ENCODE peak calls at places on chromosomes 5 and 9, in nine cellular contexts. One of them, this sample, is unnamed.

GRCh38 chr9:129202613-129203555 is 24.8 kb upstream of the IER5L start:
- DNase-seq in prostate gland: peak; percentile 73
- DNase-seq in vagina: no peak
- DNase-seq in transverse colon: peak; percentile 91
- DNase-seq in esophagus muscularis mucosa: peak; percentile 96
- DNase-seq in breast epithelium: peak; percentile 80
- DNase-seq in H1: no peak
- DNase-seq in GM12891: peak; percentile 92
- DNase-seq in stomach: peak; percentile 87
- DNase-seq in this sample: peak; percentile 93

GRCh38 chr9:99178912-99179872 is 42.5 kb downstream of the ALG2 start:
- DNase-seq in vagina: no peak
- DNase-seq in stomach: no peak
- DNase-seq in breast epithelium: no peak
- DNase-seq in H1: no peak
- DNase-seq in GM12891: no peak
- DNase-seq in esophagus muscularis mucosa: peak; percentile 78
- DNase-seq in transverse colon: no peak
- DNase-seq in prostate gland: no peak
- DNase-seq in this sample: no peak

GRCh38 chr9:122251351-122251750 is 13.3 kb downstream of the RBM18 start:
- DNase-seq in prostate gland: no peak
- DNase-seq in stomach: no peak
- DNase-seq in vagina: no peak
- DNase-seq in breast epithelium: no peak
- DNase-seq in GM12891: no peak
- DNase-seq in transverse colon: no peak
- DNase-seq in esophagus muscularis mucosa: no peak
- DNase-seq in H1: no peak
- DNase-seq in this sample: no peak

GRCh38 chr5:172370237-172370640 is 84.1 kb downstream of the SH3PXD2B start:
- DNase-seq in H1: no peak
- DNase-seq in GM12891: no peak
- DNase-seq in prostate gland: no peak
- DNase-seq in vagina: no peak
- DNase-seq in transverse colon: no peak
- DNase-seq in esophagus muscularis mucosa: no peak
- DNase-seq in breast epithelium: no peak
- DNase-seq in stomach: no peak
- DNase-seq in this sample: no peak

GRCh38 chr5:36073595-36074216 is 7.0 kb upstream of the UGT3A2 start:
- DNase-seq in vagina: no peak
- DNase-seq in prostate gland: no peak
- DNase-seq in breast epithelium: no peak
- DNase-seq in stomach: no peak
- DNase-seq in GM12891: no peak
- DNase-seq in transverse colon: no peak
- DNase-seq in esophagus muscularis mucosa: no peak
- DNase-seq in H1: peak; percentile 44
- DNase-seq in this sample: no peak

GRCh38 chr5:83547889-83548288 is 76.3 kb downstream of the VCAN start:
- DNase-seq in prostate gland: no peak
- DNase-seq in vagina: no peak
- DNase-seq in H1: no peak
- DNase-seq in GM12891: no peak
- DNase-seq in esophagus muscularis mucosa: no peak
- DNase-seq in stomach: no peak
- DNase-seq in breast epithelium: no peak
- DNase-seq in transverse colon: no peak
- DNase-seq in this sample: no peak

GRCh38 chr9:38527507-38527906 is 92.9 kb downstream of the ANKRD18A start:
- DNase-seq in H1: no peak
- DNase-seq in vagina: no peak
- DNase-seq in esophagus muscularis mucosa: no peak
- DNase-seq in transverse colon: no peak
- DNase-seq in breast epithelium: no peak
- DNase-seq in GM12891: no peak
- DNase-seq in prostate gland: no peak
- DNase-seq in stomach: no peak
- DNase-seq in this sample: no peak

GRCh38 chr5:123670981-123671557 is 159.1 kb downstream of the CSNK1G3 start:
- DNase-seq in breast epithelium: no peak
- DNase-seq in H1: peak; percentile 9
- DNase-seq in vagina: no peak
- DNase-seq in transverse colon: peak; percentile 62
- DNase-seq in GM12891: peak; percentile 5
- DNase-seq in esophagus muscularis mucosa: no peak
- DNase-seq in stomach: peak; percentile 63
- DNase-seq in prostate gland: peak; percentile 25
- DNase-seq in this sample: no peak

GRCh38 chr5:88938488-88938887 is 55.5 kb upstream of the MEF2C start:
- DNase-seq in GM12891: no peak
- DNase-seq in prostate gland: no peak
- DNase-seq in stomach: no peak
- DNase-seq in transverse colon: no peak
- DNase-seq in vagina: no peak
- DNase-seq in breast epithelium: no peak
- DNase-seq in H1: no peak
- DNase-seq in esophagus muscularis mucosa: no peak
- DNase-seq in this sample: no peak

GRCh38 chr9:128705051-128705965 is 3.0 kb downstream of the PKN3 start:
- DNase-seq in transverse colon: no peak
- DNase-seq in H1: no peak
- DNase-seq in GM12891: no peak
- DNase-seq in breast epithelium: no peak
- DNase-seq in esophagus muscularis mucosa: no peak
- DNase-seq in vagina: peak; percentile 77
- DNase-seq in stomach: no peak
- DNase-seq in prostate gland: no peak
- DNase-seq in this sample: peak; percentile 50

GRCh38 chr9:4116091-4116581 is 183.7 kb downstream of the GLIS3 start:
- DNase-seq in transverse colon: no peak
- DNase-seq in esophagus muscularis mucosa: no peak
- DNase-seq in stomach: no peak
- DNase-seq in GM12891: no peak
- DNase-seq in prostate gland: no peak
- DNase-seq in H1: no peak
- DNase-seq in breast epithelium: no peak
- DNase-seq in vagina: no peak
- DNase-seq in this sample: no peak

GRCh38 chr9:94931725-94932124 is 205.2 kb downstream of the AOPEP start:
- DNase-seq in GM12891: no peak
- DNase-seq in stomach: no peak
- DNase-seq in prostate gland: no peak
- DNase-seq in breast epithelium: no peak
- DNase-seq in vagina: no peak
- DNase-seq in transverse colon: no peak
- DNase-seq in H1: no peak
- DNase-seq in esophagus muscularis mucosa: no peak
- DNase-seq in this sample: no peak

GRCh38 chr5:145936401-145937131 is at the start of gene SH3RF2:
- DNase-seq in stomach: peak; percentile 73
- DNase-seq in transverse colon: peak; percentile 91
- DNase-seq in vagina: no peak
- DNase-seq in prostate gland: peak; percentile 49
- DNase-seq in breast epithelium: peak; percentile 55
- DNase-seq in H1: peak; percentile 94
- DNase-seq in esophagus muscularis mucosa: no peak
- DNase-seq in GM12891: no peak
- DNase-seq in this sample: peak; percentile 65

GRCh38 chr9:33867747-33868429 is 50.9 kb downstream of the UBE2R2 start:
- DNase-seq in H1: no peak
- DNase-seq in esophagus muscularis mucosa: no peak
- DNase-seq in prostate gland: no peak
- DNase-seq in GM12891: no peak
- DNase-seq in stomach: no peak
- DNase-seq in vagina: no peak
- DNase-seq in transverse colon: no peak
- DNase-seq in breast epithelium: no peak
- DNase-seq in this sample: peak; percentile 78

GRCh38 chr5:176780071-176780850 is 30.1 kb upstream of the UNC5A start:
- DNase-seq in transverse colon: no peak
- DNase-seq in esophagus muscularis mucosa: no peak
- DNase-seq in vagina: peak; percentile 81
- DNase-seq in H1: no peak
- DNase-seq in breast epithelium: peak; percentile 31
- DNase-seq in GM12891: no peak
- DNase-seq in stomach: no peak
- DNase-seq in prostate gland: no peak
- DNase-seq in this sample: peak; percentile 35

GRCh38 chr5:57174128-57174849 is 430 bp downstream of the GPBP1 start:
- DNase-seq in H1: no peak
- DNase-seq in transverse colon: peak; percentile 50
- DNase-seq in GM12891: no peak
- DNase-seq in vagina: no peak
- DNase-seq in stomach: peak; percentile 41
- DNase-seq in breast epithelium: peak; percentile 54
- DNase-seq in prostate gland: no peak
- DNase-seq in esophagus muscularis mucosa: no peak
- DNase-seq in this sample: peak; percentile 71

GRCh38 chr9:132240860-132241482 is 79.1 kb downstream of the NTNG2 start:
- DNase-seq in prostate gland: peak; percentile 97
- DNase-seq in esophagus muscularis mucosa: peak; percentile 100
- DNase-seq in stomach: peak; percentile 99
- DNase-seq in H1: peak; percentile 96
- DNase-seq in transverse colon: peak; percentile 98
- DNase-seq in breast epithelium: peak; percentile 87
- DNase-seq in vagina: no peak
- DNase-seq in GM12891: peak; percentile 97
- DNase-seq in this sample: peak; percentile 99
- TF ChIP-seq POLR2A in prostate gland: peak; percentile 77
- TF ChIP-seq POLR2A in esophagus muscularis mucosa: no peak
- TF ChIP-seq POLR2A in stomach: no peak
- TF ChIP-seq POLR2A in H1: no peak
- TF ChIP-seq POLR2A in transverse colon: peak; percentile 27
- TF ChIP-seq POLR2A in breast epithelium: no peak
- TF ChIP-seq POLR2A in vagina: peak; percentile 52
- TF ChIP-seq POLR2A in GM12891: no peak
- TF ChIP-seq POLR2A in this sample: no peak

GRCh38 chr9:109857337-109857736 is 77.3 kb downstream of the PALM2AKAP2 start:
- DNase-seq in stomach: no peak
- DNase-seq in esophagus muscularis mucosa: no peak
- DNase-seq in vagina: no peak
- DNase-seq in breast epithelium: no peak
- DNase-seq in GM12891: no peak
- DNase-seq in prostate gland: no peak
- DNase-seq in H1: no peak
- DNase-seq in transverse colon: no peak
- DNase-seq in this sample: no peak
- TF ChIP-seq POLR2AphosphoS5 in stomach: no peak
- TF ChIP-seq POLR2AphosphoS5 in esophagus muscularis mucosa: no peak
- TF ChIP-seq POLR2AphosphoS5 in vagina: no peak
- TF ChIP-seq POLR2AphosphoS5 in breast epithelium: no peak
- TF ChIP-seq POLR2AphosphoS5 in GM12891: no peak
- TF ChIP-seq POLR2AphosphoS5 in prostate gland: no peak
- TF ChIP-seq POLR2AphosphoS5 in H1: no peak
- TF ChIP-seq POLR2AphosphoS5 in transverse colon: no peak
- TF ChIP-seq POLR2AphosphoS5 in this sample: no peak

DNA sequence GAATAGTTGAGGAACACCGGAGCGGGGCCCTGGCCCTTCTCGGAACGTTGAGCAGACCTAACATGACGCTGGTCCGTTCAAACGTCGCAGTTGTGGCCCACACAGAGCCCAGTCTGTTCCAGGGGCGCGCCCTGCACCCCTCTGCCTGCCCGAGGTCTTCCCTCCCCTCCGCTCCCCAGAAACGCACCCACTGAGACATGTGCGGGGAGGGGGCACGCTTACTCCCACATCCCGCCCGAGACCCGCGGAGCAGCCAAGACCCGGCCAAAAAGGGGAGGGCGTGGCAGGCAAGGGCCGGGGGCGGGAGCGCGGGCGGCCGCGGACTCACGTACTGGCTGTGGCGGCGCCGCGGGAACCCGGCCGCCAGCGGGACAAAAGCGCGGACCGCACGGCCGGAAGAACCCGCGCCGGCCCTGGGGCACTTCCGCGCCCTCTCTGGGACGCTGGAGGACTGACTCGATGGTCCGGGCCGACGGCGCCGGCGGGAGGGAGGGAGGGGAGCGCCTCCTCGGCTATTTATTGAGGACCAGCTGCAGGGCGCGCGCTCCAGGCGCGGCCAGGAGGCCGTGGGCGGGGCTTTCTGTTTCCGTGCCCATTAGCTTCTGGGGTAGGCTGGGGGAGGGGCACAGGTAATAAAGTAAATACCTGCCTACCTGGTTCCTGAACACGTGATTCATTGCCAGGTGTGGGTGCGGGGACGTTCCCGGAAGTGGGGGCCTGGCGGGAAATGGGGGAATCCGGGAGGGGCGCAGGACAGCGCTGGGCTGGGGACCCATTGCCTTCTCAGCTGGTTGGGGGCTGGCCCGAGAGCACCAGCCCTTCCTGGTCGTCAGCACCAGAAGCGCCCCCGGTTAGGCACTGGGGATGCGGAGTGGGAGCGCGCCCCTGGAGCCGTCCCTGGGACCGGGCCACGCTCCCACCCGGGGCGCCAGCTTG is at the start of gene ZFP62:
- DNase-seq in esophagus muscularis mucosa: peak; percentile 94
- DNase-seq in H1: peak; percentile 88
- DNase-seq in vagina: no peak
- DNase-seq in GM12891: peak; percentile 81
- DNase-seq in breast epithelium: peak; percentile 84
- DNase-seq in transverse colon: peak; percentile 94
- DNase-seq in stomach: peak; percentile 93
- DNase-seq in prostate gland: peak; percentile 92
- DNase-seq in this sample: peak; percentile 94
- TF ChIP-seq POLR2A in esophagus muscularis mucosa: peak; percentile 28
- TF ChIP-seq POLR2A in H1: peak; percentile 59
- TF ChIP-seq POLR2A in vagina: peak; percentile 64
- TF ChIP-seq POLR2A in GM12891: peak; percentile 54
- TF ChIP-seq POLR2A in breast epithelium: no peak
- TF ChIP-seq POLR2A in transverse colon: peak; percentile 84
- TF ChIP-seq POLR2A in stomach: no peak
- TF ChIP-seq POLR2A in prostate gland: peak; percentile 57
- TF ChIP-seq POLR2A in this sample: peak; percentile 22

GRCh38 chr9:82108474-82108873 is 119.9 kb downstream of the SPATA31D1 start:
- DNase-seq in GM12891: no peak
- DNase-seq in transverse colon: no peak
- DNase-seq in prostate gland: no peak
- DNase-seq in H1: no peak
- DNase-seq in vagina: no peak
- DNase-seq in esophagus muscularis mucosa: no peak
- DNase-seq in breast epithelium: no peak
- DNase-seq in stomach: no peak
- DNase-seq in this sample: no peak

GRCh38 chr9:82104252-82104651 is 115.7 kb downstream of the SPATA31D1 start:
- DNase-seq in vagina: no peak
- DNase-seq in GM12891: no peak
- DNase-seq in prostate gland: no peak
- DNase-seq in transverse colon: no peak
- DNase-seq in esophagus muscularis mucosa: no peak
- DNase-seq in H1: no peak
- DNase-seq in breast epithelium: no peak
- DNase-seq in stomach: no peak
- DNase-seq in this sample: no peak

GRCh38 chr9:82108881-82109280 is 120.3 kb downstream of the SPATA31D1 start:
- DNase-seq in GM12891: no peak
- DNase-seq in transverse colon: no peak
- DNase-seq in vagina: no peak
- DNase-seq in esophagus muscularis mucosa: no peak
- DNase-seq in stomach: no peak
- DNase-seq in breast epithelium: no peak
- DNase-seq in H1: no peak
- DNase-seq in prostate gland: no peak
- DNase-seq in this sample: no peak

GRCh38 chr9:82106536-82106935 is 118.0 kb downstream of the SPATA31D1 start:
- DNase-seq in vagina: no peak
- DNase-seq in H1: no peak
- DNase-seq in esophagus muscularis mucosa: no peak
- DNase-seq in breast epithelium: no peak
- DNase-seq in transverse colon: no peak
- DNase-seq in stomach: no peak
- DNase-seq in prostate gland: no peak
- DNase-seq in GM12891: no peak
- DNase-seq in this sample: no peak

GRCh38 chr9:82105729-82106128 is 117.2 kb downstream of the SPATA31D1 start:
- DNase-seq in esophagus muscularis mucosa: no peak
- DNase-seq in vagina: no peak
- DNase-seq in H1: no peak
- DNase-seq in stomach: peak; percentile 57
- DNase-seq in transverse colon: no peak
- DNase-seq in breast epithelium: no peak
- DNase-seq in prostate gland: peak; percentile 70
- DNase-seq in GM12891: no peak
- DNase-seq in this sample: no peak
- TF ChIP-seq POLR2AphosphoS5 in esophagus muscularis mucosa: no peak
- TF ChIP-seq POLR2AphosphoS5 in vagina: no peak
- TF ChIP-seq POLR2AphosphoS5 in H1: no peak
- TF ChIP-seq POLR2AphosphoS5 in stomach: no peak
- TF ChIP-seq POLR2AphosphoS5 in transverse colon: no peak
- TF ChIP-seq POLR2AphosphoS5 in breast epithelium: no peak
- TF ChIP-seq POLR2AphosphoS5 in prostate gland: peak; percentile 66
- TF ChIP-seq POLR2AphosphoS5 in GM12891: no peak
- TF ChIP-seq POLR2AphosphoS5 in this sample: no peak